ENCODE peak calls at places on chromosomes 11 and 22, in nine cellular contexts. O is tibial nerve, L is ovary, U is GM12865, S is A549, H is PC-9, Q is fibroblast of pulmonary artery, R is tibial artery, W is prostate gland. B is an unnamed sample.

GRCh38 chr11:125338886-125339811 is 156.9 kb downstream of the FEZ1 start:
- DNase-seq in H (no peak), W (no peak), Q (peak), O (no peak), R (no peak), U (no peak), S (no peak), L (no peak), B (peak)

GRCh38 chr11:31598454-31598853 is 88.9 kb downstream of the ELP4 start:
- DNase-seq in S (no peak), L (no peak), Q (no peak), U (no peak), W (no peak), H (no peak), R (no peak), O (no peak), B (no peak)

GRCh38 chr22:46660604-46661201 is 40.5 kb downstream of the GRAMD4 start:
- DNase-seq in O (no peak), L (no peak), H (peak), U (no peak), Q (no peak), R (no peak), W (peak), S (no peak), B (no peak)

GRCh38 chr11:76783901-76784813 is 1.0 kb downstream of the TSKU start:
- DNase-seq in L (peak), Q (peak), U (no peak), R (no peak), W (peak), H (peak), S (peak), O (no peak), B (peak)

GRCh38 chr22:44459041-44459440 is 39.0 kb downstream of the RTL6 start:
- DNase-seq in W (no peak), H (no peak), L (no peak), Q (no peak), O (no peak), U (peak), S (no peak), R (no peak), B (no peak)

GRCh38 chr22:31089101-31090100 is 8.3 kb downstream of the SMTN start:
- DNase-seq in H (no peak), S (peak), O (no peak), Q (peak), W (no peak), U (peak), L (peak), R (no peak), B (peak)

GRCh38 chr11:28616566-28616965 is 508.4 kb downstream of the METTL15 start:
- DNase-seq in W (no peak), S (no peak), U (no peak), R (no peak), Q (no peak), H (no peak), L (no peak), O (no peak), B (no peak)

GRCh38 chr22:42625416-42625815 is 10.7 kb upstream of the POLDIP3 start:
- DNase-seq in O (no peak), L (no peak), H (no peak), W (no peak), R (no peak), S (no peak), Q (no peak), U (no peak), B (no peak)

GRCh38 chr22:46547179-46547882 is 9.9 kb upstream of the CELSR1 start:
- DNase-seq in W (peak), R (no peak), H (peak), Q (peak), O (no peak), L (no peak), S (peak), U (no peak), B (peak)

GRCh38 chr11:8192016-8192895 is 23.4 kb upstream of the RIC3 start:
- DNase-seq in L (peak), W (peak), R (peak), Q (peak), U (peak), S (peak), O (no peak), H (peak), B (peak)

GRCh38 chr22:43393132-43393844 is 18.5 kb upstream of the MPPED1 start:
- DNase-seq in H (no peak), R (no peak), S (no peak), U (no peak), L (no peak), O (no peak), W (no peak), Q (no peak), B (no peak)

GRCh38 chr22:26542831-26543230 is 30.6 kb upstream of the TFIP11 start:
- DNase-seq in H (no peak), U (no peak), O (no peak), L (no peak), S (no peak), W (no peak), R (peak), Q (no peak), B (no peak)

GRCh38 chr11:58334708-58335107 is 24.2 kb downstream of the OR5B17 start:
- DNase-seq in O (no peak), W (no peak), R (no peak), U (no peak), L (no peak), H (peak), S (peak), Q (peak), B (peak)

GRCh38 chr11:30477061-30477460 is 109.1 kb downstream of the MPPED2 start:
- DNase-seq in U (no peak), Q (no peak), W (no peak), L (no peak), O (no peak), H (no peak), S (no peak), R (no peak), B (no peak)

GRCh38 chr11:106624377-106624776 is 393.9 kb downstream of the GUCY1A2 start:
- DNase-seq in L (no peak), Q (no peak), O (no peak), S (no peak), R (no peak), H (no peak), U (no peak), W (no peak), B (no peak)

GRCh38 chr22:37726240-37726887 is 29.5 kb downstream of the TRIOBP start:
- DNase-seq in U (no peak), L (peak), O (no peak), S (no peak), Q (peak), H (no peak), W (no peak), R (no peak), B (peak)

GRCh38 chr11:33266418-33267215 is 9.4 kb downstream of the HIPK3 start:
- DNase-seq in H (peak), R (peak), U (no peak), O (no peak), Q (peak), S (peak), L (peak), W (no peak), B (peak)

GRCh38 chr11:59429924-59430516 is 3.8 kb upstream of the OR5A2 start:
- DNase-seq in O (no peak), L (no peak), S (peak), R (no peak), W (no peak), H (peak), Q (peak), U (peak), B (peak)

GRCh38 chr11:15967166-15967565 is 389.2 kb downstream of the SOX6 start:
- DNase-seq in W (peak), O (no peak), S (peak), L (no peak), Q (peak), U (peak), H (peak), R (no peak), B (no peak)

GRCh38 chr11:66880484-66881211 is 23.8 kb downstream of the LRFN4 start:
- DNase-seq in H (peak), W (peak), L (peak), R (no peak), U (no peak), S (no peak), Q (no peak), O (no peak), B (no peak)

GRCh38 chr11:34269031-34269430 is 88.8 kb downstream of the ABTB2 start:
- DNase-seq in W (no peak), S (no peak), O (no peak), R (no peak), H (no peak), L (no peak), Q (no peak), U (no peak), B (no peak)

GRCh38 chr11:78336877-78337553 is 80.6 kb downstream of the GAB2 start:
- DNase-seq in U (peak), O (no peak), S (no peak), H (no peak), W (no peak), R (no peak), L (no peak), Q (no peak), B (no peak)

GRCh38 chr11:13450832-13451397 is 12.1 kb downstream of the BTBD10 start:
- DNase-seq in W (no peak), Q (no peak), H (no peak), R (no peak), U (peak), S (no peak), O (no peak), L (no peak), B (no peak)

GRCh38 chr22:22787805-22788459 is 99.7 kb upstream of the IGLL5 start:
- DNase-seq in L (no peak), U (peak), Q (peak), O (peak), W (no peak), S (peak), R (peak), H (peak), B (peak)

GRCh38 chr11:42175203-42175602 is 715.8 kb upstream of the LRRC4C start:
- DNase-seq in S (no peak), Q (peak), W (no peak), U (no peak), H (no peak), L (no peak), R (no peak), O (no peak), B (peak)

GRCh38 chr11:119345685-119346084 is 820 bp downstream of the MFRP start:
- DNase-seq in O (no peak), U (no peak), Q (no peak), L (no peak), R (no peak), H (no peak), S (no peak), W (no peak), B (no peak)

GRCh38 chr22:17781319-17782031 is 7.2 kb upstream of the BID start:
- DNase-seq in S (peak), H (peak), L (no peak), Q (peak), U (peak), W (no peak), R (no peak), O (no peak), B (peak)

GRCh38 chr11:117910941-117911630 is 18.1 kb downstream of the TMPRSS13 start:
- DNase-seq in S (no peak), Q (no peak), H (no peak), U (no peak), O (no peak), R (no peak), L (no peak), W (no peak), B (no peak)

GRCh38 chr11:117488996-117489952 is 161.6 kb downstream of the CEP164 start:
- DNase-seq in H (no peak), S (no peak), R (no peak), Q (no peak), U (no peak), O (no peak), L (no peak), W (no peak), B (no peak)

GRCh38 chr11:62921573-62922188 is 518 bp upstream of the CHRM1 start:
- DNase-seq in S (no peak), R (no peak), U (no peak), O (no peak), W (peak), Q (peak), H (peak), L (no peak), B (no peak)

GRCh38 chr11:112477152-112477928 is 216.7 kb upstream of the PLET1 start:
- DNase-seq in R (no peak), O (no peak), W (no peak), H (no peak), U (no peak), L (no peak), S (no peak), Q (no peak), B (no peak)

GRCh38 chr11:27718346-27718852 is 18.1 kb upstream of the BDNF start:
- DNase-seq in H (peak), W (no peak), O (no peak), S (peak), L (no peak), U (no peak), R (no peak), Q (peak), B (peak)

GRCh38 chr22:37549704-37550059 is 10.6 kb upstream of the CDC42EP1 start:
- DNase-seq in H (peak), U (no peak), O (no peak), R (no peak), Q (peak), W (peak), S (no peak), L (peak), B (peak)

GRCh38 chr11:57427692-57428082 is 766 bp upstream of the SLC43A3 start:
- DNase-seq in Q (peak), W (peak), S (no peak), U (no peak), H (no peak), L (peak), O (peak), R (peak), B (peak)

DNA sequence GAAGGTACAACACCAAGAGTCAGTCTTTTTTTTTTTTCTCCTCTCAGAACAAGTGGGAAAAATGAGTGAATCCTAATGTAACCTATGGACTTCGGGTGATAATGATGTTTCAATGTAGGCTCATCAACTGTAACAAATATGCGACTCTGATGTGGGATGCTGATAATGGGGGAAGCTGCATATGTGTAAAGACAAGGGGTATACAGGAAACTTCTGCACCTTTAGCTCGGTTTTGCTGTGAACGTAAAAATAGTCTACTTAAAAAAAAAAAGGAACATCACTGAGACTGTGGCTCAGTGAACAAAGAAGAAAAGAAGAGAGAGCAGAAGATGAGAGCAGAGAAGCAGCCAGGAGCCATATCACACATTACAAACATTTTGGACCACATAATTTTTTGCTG is 78.3 kb upstream of the ARHGAP32 start:
- DNase-seq in Q (no peak), U (no peak), R (no peak), H (no peak), L (no peak), O (no peak), S (no peak), W (no peak), B (no peak)
- H3K4me3 ChIP-seq in Q (no peak), U (no peak), R (no peak), H (no peak), L (no peak), O (no peak), S (no peak), W (no peak), B (no peak)

GRCh38 chr22:18973264-18974031 is 37.4 kb upstream of the PRODH start:
- DNase-seq in H (no peak), R (no peak), L (no peak), W (no peak), Q (no peak), O (no peak), U (no peak), S (no peak), B (no peak)

GRCh38 chr22:18970948-18971315 is 34.8 kb upstream of the PRODH start:
- DNase-seq in L (no peak), Q (no peak), W (no peak), S (no peak), O (no peak), U (no peak), H (no peak), R (no peak), B (no peak)

GRCh38 chr22:18971321-18971751 is 35.2 kb upstream of the PRODH start:
- DNase-seq in W (no peak), O (no peak), L (no peak), H (no peak), R (no peak), S (no peak), U (no peak), Q (no peak), B (no peak)

GRCh38 chr22:18968011-18968749 is 32.1 kb upstream of the PRODH start:
- DNase-seq in Q (peak), L (no peak), H (peak), O (no peak), U (no peak), W (no peak), S (no peak), R (no peak), B (peak)

GRCh38 chr22:18970180-18970947 is 34.3 kb upstream of the PRODH start:
- DNase-seq in Q (no peak), U (no peak), L (no peak), S (peak), O (no peak), W (no peak), R (no peak), H (no peak), B (no peak)
- TF ChIP-seq CTCF in Q (no peak), U (no peak), L (no peak), S (no peak), O (no peak), W (no peak), R (no peak), H (no peak), B (peak)

GRCh38 chr11:64450168-64450560 is 91.2 kb downstream of the RPS6KA4 start:
- DNase-seq in O (no peak), U (no peak), H (no peak), W (no peak), L (no peak), S (no peak), Q (no peak), R (no peak), B (no peak)
- H3K4me3 ChIP-seq in O (peak), U (no peak), H (no peak), W (no peak), L (no peak), S (no peak), Q (no peak), R (no peak), B (no peak)

GRCh38 chr22:39306456-39307361 is 12.7 kb downstream of the RPL3 start:
- DNase-seq in L (no peak), R (peak), O (no peak), S (peak), W (no peak), Q (no peak), H (peak), U (peak), B (no peak)
- TF ChIP-seq CTCF in L (no peak), R (no peak), O (no peak), S (peak), W (peak), Q (peak), H (peak), U (peak), B (peak)

GRCh38 chr11:92745186-92745585 is 224.3 kb upstream of the MTNR1B start:
- DNase-seq in R (no peak), L (no peak), O (no peak), Q (no peak), S (no peak), U (no peak), H (no peak), W (no peak), B (no peak)
- H3K4me3 ChIP-seq in R (no peak), L (no peak), O (no peak), Q (no peak), S (no peak), U (no peak), H (no peak), W (no peak), B (no peak)

DNA sequence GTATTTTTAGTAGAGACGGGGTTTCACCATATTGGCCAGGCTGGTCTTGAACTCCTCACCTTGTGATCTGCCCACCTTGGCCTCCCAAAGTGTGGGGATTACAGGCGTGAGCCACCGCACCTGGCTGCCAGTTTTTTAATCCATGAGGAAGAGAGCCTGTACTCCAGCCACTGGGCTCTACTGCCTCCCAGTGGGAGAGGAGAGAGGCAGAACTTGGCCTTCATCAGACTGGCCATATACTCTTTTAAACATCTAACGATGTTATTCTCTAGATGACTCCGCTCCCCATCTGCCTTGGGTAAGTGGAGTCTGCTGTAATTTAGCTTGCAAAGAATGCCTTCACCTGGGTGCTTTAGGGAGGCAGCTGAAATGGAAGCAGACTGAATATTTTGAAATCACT is 34.6 kb downstream of the SLC6A5 start:
- DNase-seq in O (no peak), S (peak), W (no peak), R (no peak), H (no peak), L (no peak), U (no peak), Q (peak), B (no peak)
- TF ChIP-seq CTCF in O (no peak), S (no peak), W (no peak), R (no peak), H (peak), L (no peak), U (no peak), Q (peak), B (no peak)

GRCh38 chr11:85742873-85743275 is 56.9 kb upstream of the CCDC89 start:
- DNase-seq in S (no peak), Q (no peak), O (no peak), W (peak), U (no peak), L (no peak), H (peak), R (no peak), B (no peak)

GRCh38 chr11:85742348-85742747 is 56.4 kb upstream of the CCDC89 start:
- DNase-seq in R (no peak), U (no peak), S (no peak), W (no peak), Q (no peak), L (no peak), O (no peak), H (no peak), B (no peak)

GRCh38 chr11:85736121-85736520 is 50.1 kb upstream of the CCDC89 start:
- DNase-seq in S (no peak), Q (no peak), W (no peak), L (no peak), O (no peak), H (no peak), R (no peak), U (no peak), B (peak)

GRCh38 chr11:85737738-85738137 is 51.7 kb upstream of the CCDC89 start:
- DNase-seq in O (no peak), L (no peak), Q (no peak), W (no peak), S (no peak), U (no peak), R (no peak), H (peak), B (no peak)

GRCh38 chr11:85740464-85741400 is 54.7 kb upstream of the CCDC89 start:
- DNase-seq in L (no peak), U (no peak), H (no peak), Q (no peak), W (no peak), S (no peak), R (no peak), O (no peak), B (no peak)
- H3K4me3 ChIP-seq in L (no peak), U (no peak), H (peak), Q (no peak), W (no peak), S (no peak), R (no peak), O (no peak), B (no peak)

DNA sequence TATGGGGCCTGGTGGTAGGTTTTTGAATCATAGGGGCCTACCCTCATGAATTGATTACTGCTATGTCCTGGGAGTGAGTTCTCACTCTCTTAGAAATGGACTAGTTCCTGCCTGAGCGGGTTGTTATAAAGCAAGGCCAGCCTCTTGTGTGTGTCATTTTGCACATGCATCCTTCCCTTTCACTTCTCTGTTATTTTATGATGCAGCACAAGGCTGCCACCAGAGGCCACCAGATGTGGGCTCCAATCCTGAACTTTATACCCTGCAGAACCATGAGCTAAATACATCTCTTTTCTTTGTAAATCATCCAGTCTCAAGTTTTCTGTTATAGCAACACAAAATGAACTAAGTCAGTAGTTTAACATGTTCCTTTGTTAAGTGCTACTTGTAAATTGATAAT is 251.4 kb downstream of the BLID start:
- DNase-seq in S (no peak), L (no peak), H (no peak), W (no peak), O (no peak), R (no peak), Q (no peak), U (no peak), B (no peak)
- TF ChIP-seq CTCF in S (no peak), L (no peak), H (no peak), W (no peak), O (peak), R (no peak), Q (no peak), U (no peak), B (no peak)

B was measured in fibroblast of the aortic adventitia.